ENCODE peak calls at places on chromosome 1, in eight cellular contexts. Y is testis, A is A549, Q is lower lobe of right lung, T is hepatocyte, U is tibial artery, F is fibroblast of lung, R is neural progenitor cell. N is an unnamed sample.

GRCh38 chr1:235954306-235955283 is 87.9 kb upstream of the LYST start:
- DNase-seq in Y (no peak), A (no peak), Q (peak; percentile 78), T (no peak), U (peak; percentile 30), F (no peak), R (no peak), N (no peak)

GRCh38 chr1:87252406-87252805 is 76.3 kb upstream of the LMO4 start:
- DNase-seq in Y (no peak), A (no peak), Q (no peak), T (no peak), U (no peak), F (peak; percentile 82), R (no peak), N (no peak)

GRCh38 chr1:94323311-94324167 is 86.2 kb upstream of the ARHGAP29 start:
- DNase-seq in Y (no peak), A (no peak), Q (no peak), T (no peak), U (no peak), F (no peak), R (no peak), N (no peak)

GRCh38 chr1:221779771-221780170 is 37.9 kb upstream of the DUSP10 start:
- DNase-seq in Y (no peak), A (no peak), Q (no peak), T (no peak), U (no peak), F (no peak), R (no peak), N (no peak)

GRCh38 chr1:206469933-206470691 is at the start of gene IKBKE:
- DNase-seq in Y (peak; percentile 62), A (peak; percentile 67), Q (peak; percentile 76), T (peak; percentile 79), U (peak; percentile 65), F (peak; percentile 79), R (peak; percentile 58), N (peak; percentile 88)

GRCh38 chr1:150820710-150821521 is 12.9 kb upstream of the CTSK start:
- DNase-seq in Y (no peak), A (no peak), Q (no peak), T (no peak), U (no peak), F (peak; percentile 74), R (no peak), N (no peak)

GRCh38 chr1:77037990-77038389 is 170.7 kb downstream of the ST6GALNAC5 start:
- DNase-seq in Y (no peak), A (no peak), Q (no peak), T (no peak), U (no peak), F (no peak), R (no peak), N (no peak)

GRCh38 chr1:193183019-193183643 is 3.3 kb downstream of the B3GALT2 start:
- DNase-seq in Y (no peak), A (peak; percentile 54), Q (no peak), T (peak; percentile 77), U (no peak), F (peak; percentile 76), R (peak; percentile 50), N (no peak)

GRCh38 chr1:74613894-74614293 is 59.7 kb downstream of the ERICH3 start:
- DNase-seq in Y (no peak), A (no peak), Q (no peak), T (no peak), U (no peak), F (no peak), R (no peak), N (no peak)

GRCh38 chr1:75338974-75339483 is 204.8 kb downstream of the LHX8 start:
- DNase-seq in Y (no peak), A (no peak), Q (no peak), T (no peak), U (no peak), F (no peak), R (no peak), N (no peak)

GRCh38 chr1:152459596-152460528 is 45.8 kb upstream of the CRNN start:
- DNase-seq in Y (peak; percentile 82), A (peak; percentile 83), Q (peak; percentile 81), T (no peak), U (peak; percentile 56), F (peak; percentile 64), R (peak; percentile 12), N (peak; percentile 76)

GRCh38 chr1:211326140-211326527 is 499 bp upstream of the TRAF5 start:
- DNase-seq in Y (no peak), A (peak; percentile 21), Q (no peak), T (no peak), U (no peak), F (no peak), R (no peak), N (no peak)

GRCh38 chr1:117225931-117226330 is 15.2 kb upstream of the VTCN1 start:
- DNase-seq in Y (no peak), A (peak; percentile 25), Q (no peak), T (no peak), U (no peak), F (no peak), R (no peak), N (no peak)

GRCh38 chr1:27538793-27539192 is 48.8 kb upstream of the WASF2 start:
- DNase-seq in Y (no peak), A (peak; percentile 50), Q (no peak), T (no peak), U (no peak), F (peak; percentile 56), R (no peak), N (no peak)

GRCh38 chr1:31239653-31240241 is at the start of gene NKAIN1:
- DNase-seq in Y (no peak), A (no peak), Q (no peak), T (peak; percentile 69), U (no peak), F (peak; percentile 14), R (peak; percentile 91), N (peak; percentile 86)

GRCh38 chr1:147612366-147612765 is 58.0 kb downstream of the ACP6 start:
- DNase-seq in Y (no peak), A (peak; percentile 77), Q (no peak), T (peak; percentile 65), U (no peak), F (no peak), R (no peak), N (no peak)
- H3K4me1 ChIP-seq in Y (no peaks in the 10 kb centered on the region), A (peaks cover 22% of the 10 kb centered on the region), Q (peaks cover 19% of the 10 kb centered on the region), T (peaks cover 11% of the 10 kb centered on the region), U (peaks cover 3% of the 10 kb centered on the region), F (no peaks in the 10 kb centered on the region), R (no peaks in the 10 kb centered on the region), N (peaks cover 13% of the 10 kb centered on the region)

GRCh38 chr1:21508580-21509350 is 458 bp upstream of the ALPL start:
- DNase-seq in Y (peak; percentile 73), A (peak; percentile 30), Q (peak; percentile 88), T (peak; percentile 90), U (peak; percentile 32), F (peak; percentile 43), R (peak; percentile 97), N (peak; percentile 97)
- H3K4me3 ChIP-seq in Y (peak overlapping the region; percentile 46), A (peak overlapping the region; percentile 41), Q (peak overlapping the region; percentile 55), T (no peak overlapping the region), U (peak overlapping the region; percentile 17), F (no peak overlapping the region), R (peak overlapping the region; percentile 73), N (peak overlapping the region; percentile 68)

DNA sequence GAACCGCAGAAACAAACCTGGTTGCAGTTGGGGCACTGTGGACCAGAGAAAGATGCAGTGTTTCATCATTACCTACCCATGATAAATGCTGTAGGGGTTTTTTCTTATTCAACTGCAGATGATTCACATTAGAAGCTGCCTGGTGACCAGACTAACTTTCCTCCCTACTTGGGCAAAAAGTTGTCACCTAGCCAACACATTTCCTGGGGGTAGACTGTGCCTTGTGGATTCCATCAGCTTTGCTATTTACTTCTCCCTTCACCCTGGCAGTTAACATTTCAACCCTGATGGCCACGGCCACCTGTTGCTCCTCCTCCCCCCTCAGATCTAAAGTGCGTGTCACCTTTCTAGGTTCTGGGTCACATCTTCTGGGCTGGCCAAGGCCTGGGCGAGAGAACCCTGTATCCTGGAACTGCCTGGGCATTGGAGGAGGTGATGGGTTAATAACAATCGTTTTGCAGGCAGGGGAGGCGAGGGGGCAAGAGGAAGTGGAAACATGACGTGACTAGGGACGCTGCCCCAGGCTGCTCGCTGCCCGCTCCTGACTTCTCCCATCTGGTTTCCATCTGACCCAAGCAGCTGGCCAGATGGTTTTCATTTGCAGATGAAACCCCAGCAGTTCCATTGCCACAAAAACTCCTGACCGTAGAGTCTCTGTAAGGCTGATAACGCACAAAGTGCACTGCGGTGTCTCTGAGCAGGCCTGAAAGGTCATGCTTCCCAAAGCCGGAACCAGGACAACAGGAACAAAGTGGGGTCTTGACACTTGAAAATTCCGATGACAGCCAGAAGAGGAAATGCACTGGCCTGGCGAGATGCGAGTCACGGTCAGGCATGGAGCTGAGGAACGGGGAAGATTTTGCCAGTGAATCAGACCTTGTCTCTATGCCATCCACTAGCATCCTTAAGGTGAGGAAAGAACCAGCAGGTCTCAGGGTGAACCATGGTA is 36.6 kb downstream of the CAPZB start:
- DNase-seq in Y (no peak), A (peak; percentile 41), Q (peak; percentile 60), T (peak; percentile 53), U (peak; percentile 76), F (peak; percentile 94), R (no peak), N (peak; percentile 65)
- H3K4me1 ChIP-seq in Y (peaks cover 69% of the 10 kb centered on the region), A (peaks cover 89% of the 10 kb centered on the region), Q (peaks cover 99% of the 10 kb centered on the region), T (peaks cover 52% of the 10 kb centered on the region), U (peaks cover 84% of the 10 kb centered on the region), F (peaks cover 59% of the 10 kb centered on the region), R (peaks cover 36% of the 10 kb centered on the region), N (peaks cover 16% of the 10 kb centered on the region)

GRCh38 chr1:234311414-234311813 is 61.8 kb upstream of the COA6 start:
- DNase-seq in Y (no peak), A (no peak), Q (no peak), T (no peak), U (no peak), F (no peak), R (no peak), N (no peak)

GRCh38 chr1:234310460-234310817 is 62.8 kb upstream of the COA6 start:
- DNase-seq in Y (no peak), A (no peak), Q (no peak), T (no peak), U (no peak), F (no peak), R (no peak), N (peak; percentile 62)

GRCh38 chr1:234309243-234309597 is 64.0 kb upstream of the COA6 start:
- DNase-seq in Y (no peak), A (no peak), Q (no peak), T (no peak), U (no peak), F (no peak), R (no peak), N (no peak)

GRCh38 chr1:234313171-234313570 is 60.1 kb upstream of the COA6 start:
- DNase-seq in Y (no peak), A (no peak), Q (no peak), T (no peak), U (no peak), F (no peak), R (no peak), N (no peak)

GRCh38 chr1:234309598-234310459 is 63.4 kb upstream of the COA6 start:
- DNase-seq in Y (peak; percentile 81), A (peak; percentile 86), Q (peak; percentile 78), T (peak; percentile 83), U (peak; percentile 51), F (peak; percentile 48), R (peak; percentile 84), N (peak; percentile 91)
- H3K4me3 ChIP-seq in Y (no peak overlapping the region), A (peak overlapping the region; percentile 30), Q (peak overlapping the region; percentile 17), T (no peak overlapping the region), U (peak overlapping the region; percentile 10), F (no peak overlapping the region), R (no peak overlapping the region), N (no peak overlapping the region)

N was measured in endodermal cell.